ENCODE peak calls at places on chromosomes 13 and 19, in four cellular contexts. P is mesothelial cell of epicardium, J is AG10803, F is IMR-90. O is an unnamed sample.

GRCh38 chr19:4124638-4125037 is 716 bp upstream of the MAP2K2 start:
- DNase-seq in J (no peak), F (no peak), P (no peak), O (no peak)

GRCh38 chr19:32735936-32736335 is 16.4 kb downstream of the TDRD12 start:
- DNase-seq in J (no peak), P (no peak), F (no peak), O (no peak)

GRCh38 chr19:18418034-18418724 is 1.0 kb upstream of the SSBP4 start:
- DNase-seq in J (no peak), F (no peak), P (no peak), O (no peak)

GRCh38 chr13:98890186-98890585 is 87.7 kb downstream of the DOCK9 start:
- DNase-seq in J (peak), F (peak), P (no peak), O (no peak)

GRCh38 chr19:13234518-13234917 is 84.3 kb downstream of the IER2 start:
- DNase-seq in P (no peak), J (peak), F (no peak), O (no peak)

GRCh38 chr13:65605386-65605785 is 1624.8 kb downstream of the PCDH9 start:
- DNase-seq in P (no peak), F (peak), J (no peak), O (no peak)

GRCh38 chr19:10991521-10992081 is 30.8 kb downstream of the SMARCA4 start:
- DNase-seq in P (no peak), J (no peak), F (no peak), O (no peak)

GRCh38 chr19:21335721-21336120 is 6.5 kb upstream of the ZNF708 start:
- DNase-seq in F (no peak), J (no peak), P (no peak), O (no peak)

GRCh38 chr19:38736036-38736412 is 8.2 kb downstream of the CAPN12 start:
- DNase-seq in J (peak), P (no peak), F (no peak), O (no peak)

GRCh38 chr13:110559429-110559943 is 2.0 kb downstream of the RAB20 start:
- DNase-seq in P (no peak), F (peak), J (peak), O (no peak)

GRCh38 chr13:86185636-86186035 is 386.4 kb upstream of the SLITRK6 start:
- DNase-seq in F (no peak), J (no peak), P (no peak), O (no peak)

GRCh38 chr13:77752512-77753069 is 55.1 kb downstream of the SLAIN1 start:
- DNase-seq in P (no peak), F (no peak), J (no peak), O (no peak)

GRCh38 chr13:51286135-51287002 is 53.1 kb upstream of the SERPINE3 start:
- DNase-seq in P (peak), J (peak), F (peak), O (peak)

GRCh38 chr19:55703790-55704215 is 28.8 kb downstream of the EPN1 start:
- DNase-seq in J (peak), P (no peak), F (no peak), O (no peak)

GRCh38 chr19:55705972-55706371 is 30.9 kb downstream of the EPN1 start:
- DNase-seq in J (no peak), F (no peak), P (no peak), O (no peak)

GRCh38 chr19:55700813-55701212 is 25.8 kb downstream of the EPN1 start:
- DNase-seq in J (no peak), P (no peak), F (no peak), O (no peak)

GRCh38 chr19:55702131-55702627 is 27.2 kb downstream of the EPN1 start:
- DNase-seq in J (no peak), P (no peak), F (no peak), O (no peak)

GRCh38 chr19:55704494-55705245 is 29.6 kb downstream of the EPN1 start:
- DNase-seq in P (no peak), J (no peak), F (no peak), O (no peak)
- TF ChIP-seq CTCF in P (no peak), J (no peak), F (no peak), O (no peak)

GRCh38 chr19:35032356-35032865 is 2.1 kb downstream of the SCN1B start:
- DNase-seq in F (no peak), J (no peak), P (no peak), O (no peak)

GRCh38 chr19:35031072-35031881 is 1.0 kb downstream of the SCN1B start:
- DNase-seq in J (peak), F (peak), P (no peak), O (no peak)

GRCh38 chr19:35034005-35034502 is 3.8 kb downstream of the SCN1B start:
- DNase-seq in P (no peak), F (no peak), J (no peak), O (no peak)

GRCh38 chr19:35034588-35035382 is 4.5 kb downstream of the SCN1B start:
- DNase-seq in J (no peak), F (no peak), P (no peak), O (no peak)

GRCh38 chr19:35033067-35034004 is 3.1 kb downstream of the SCN1B start:
- DNase-seq in F (no peak), P (no peak), J (no peak), O (no peak)
- TF ChIP-seq CTCF in F (no peak), P (no peak), J (no peak), O (no peak)

GRCh38 chr13:35694031-35694430 is 217.5 kb upstream of the MAB21L1 start:
- DNase-seq in F (no peak), J (no peak), P (no peak), O (no peak)

GRCh38 chr13:35693142-35693784 is 216.8 kb upstream of the MAB21L1 start:
- DNase-seq in F (peak), P (no peak), J (no peak), O (no peak)

GRCh38 chr13:35694549-35695233 is 218.2 kb upstream of the MAB21L1 start:
- DNase-seq in J (no peak), P (no peak), F (no peak), O (no peak)

GRCh38 chr13:35687336-35687735 is 210.8 kb upstream of the MAB21L1 start:
- DNase-seq in J (no peak), P (no peak), F (no peak), O (no peak)

DNA sequence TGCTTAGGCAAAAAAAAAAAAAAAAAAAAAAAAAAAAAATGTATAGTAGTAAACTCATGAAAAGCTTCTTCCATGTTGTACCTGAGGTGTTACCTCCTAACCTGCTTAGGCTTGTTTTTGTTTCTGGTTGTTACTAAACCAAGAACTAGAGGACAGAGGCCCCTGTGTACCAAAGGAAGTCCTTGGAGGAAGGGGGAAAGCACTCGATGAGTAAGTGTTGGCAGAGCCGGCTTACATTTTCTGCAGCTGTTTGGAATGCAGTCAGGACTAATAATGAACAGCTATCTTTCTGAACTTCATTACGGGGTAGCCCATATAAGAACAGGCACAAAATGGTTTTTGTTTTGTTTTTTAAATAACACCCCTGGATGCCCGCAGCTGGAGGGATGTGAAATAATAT is 214.1 kb upstream of the MAB21L1 start:
- DNase-seq in F (peak), J (peak), P (no peak), O (no peak)
- TF ChIP-seq CTCF in F (no peak), J (no peak), P (no peak), O (no peak)

GRCh38 chr19:41341669-41342490 is 11.8 kb downstream of the TGFB1 start:
- DNase-seq in J (no peak), F (no peak), P (no peak), O (no peak)
- TF ChIP-seq CTCF in J (no peak), F (no peak), P (no peak), O (no peak)

GRCh38 chr19:6911523-6911922 is 24.1 kb downstream of the ADGRE1 start:
- DNase-seq in J (no peak), P (no peak), F (no peak), O (no peak)
- TF ChIP-seq CTCF in J (no peak), P (no peak), F (no peak), O (no peak)

GRCh38 chr19:2602391-2603181 is 99.9 kb downstream of the GNG7 start:
- DNase-seq in J (peak), F (peak), P (no peak), O (no peak)
- TF ChIP-seq CTCF in J (peak), F (no peak), P (no peak), O (no peak)

DNA sequence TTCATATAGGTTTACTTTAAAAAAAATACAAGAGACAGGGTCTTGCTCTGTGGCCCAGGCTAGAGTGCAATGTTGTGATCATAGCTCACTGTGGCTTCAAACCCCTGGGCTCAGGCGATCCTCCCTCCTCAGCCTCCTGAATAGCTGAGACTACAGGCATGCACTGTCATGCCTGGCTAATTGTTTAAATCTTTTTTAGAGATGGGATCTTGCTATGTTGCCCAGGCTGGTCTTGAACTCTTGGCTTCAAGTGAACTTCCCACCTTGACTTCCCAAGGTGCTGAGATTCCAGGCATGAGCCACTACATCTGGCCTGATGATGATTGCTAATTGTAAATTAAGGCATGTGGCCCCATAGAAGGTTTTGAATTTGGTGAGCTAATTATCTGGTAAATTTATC is 35.4 kb upstream of the ADGRE1 start:
- DNase-seq in J (no peak), P (no peak), F (no peak), O (no peak)
- TF ChIP-seq CTCF in J (no peak), P (no peak), F (no peak), O (no peak)

GRCh38 chr13:49498211-49498610 is 2.5 kb downstream of the PHF11 start:
- DNase-seq in F (no peak), J (no peak), P (no peak), O (no peak)

GRCh38 chr13:49499889-49500660 is 4.3 kb downstream of the PHF11 start:
- DNase-seq in J (peak), P (no peak), F (peak), O (no peak)

GRCh38 chr13:49497272-49497671 is 1.5 kb downstream of the PHF11 start:
- DNase-seq in J (no peak), F (no peak), P (no peak), O (no peak)

GRCh38 chr13:49494645-49495044 is 1.1 kb upstream of the PHF11 start:
- DNase-seq in P (no peak), F (no peak), J (no peak), O (no peak)

DNA sequence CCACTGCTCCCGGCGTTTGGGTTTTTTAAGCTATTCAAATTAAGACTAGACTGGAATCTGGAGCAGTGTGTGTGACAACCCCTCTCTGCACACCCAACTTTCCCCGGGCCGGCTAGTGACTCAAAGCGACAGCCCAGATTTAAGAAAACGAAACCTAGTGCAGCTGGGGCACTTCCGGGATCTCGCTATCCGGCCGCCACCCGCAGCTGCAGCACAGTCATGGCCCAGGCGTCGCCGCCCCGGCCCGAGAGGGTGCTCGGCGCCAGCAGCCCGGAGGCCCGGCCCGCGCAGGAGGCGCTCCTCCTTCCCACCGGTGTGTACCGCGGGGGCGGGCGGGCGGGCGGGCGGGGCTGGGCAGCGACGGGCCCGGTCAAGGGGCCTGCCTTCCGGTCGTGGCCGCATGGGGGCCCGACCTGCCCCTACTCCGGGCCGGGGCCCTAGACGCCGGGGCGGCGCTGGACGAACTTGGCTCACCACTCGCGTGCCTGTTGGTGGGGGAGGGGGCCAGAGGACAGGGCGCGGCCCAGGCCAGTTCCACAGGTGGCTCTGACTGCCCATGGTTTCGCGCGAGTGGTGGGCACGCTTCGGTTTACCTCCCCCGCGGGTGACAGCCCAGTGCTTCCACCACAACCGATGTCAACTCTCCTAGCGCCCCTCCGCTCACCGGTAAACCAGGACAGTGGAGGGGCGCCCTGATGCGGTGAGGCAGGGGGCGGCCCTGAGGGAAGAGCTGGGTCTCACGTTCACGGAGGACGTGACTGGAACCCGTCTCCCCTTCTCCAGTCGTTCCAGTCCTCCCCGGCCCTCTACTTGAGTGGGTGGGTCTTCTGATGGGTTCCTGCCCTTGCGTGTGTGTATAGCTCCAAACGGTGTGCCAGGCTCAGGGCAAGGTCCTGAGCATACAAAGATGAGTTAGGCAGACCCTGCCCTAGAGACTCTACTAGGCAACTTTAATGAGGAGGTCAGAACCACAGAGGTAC is at the start of gene PHF11:
- DNase-seq in J (peak), F (peak), P (peak), O (peak)
- TF ChIP-seq CTCF in J (no peak), F (no peak), P (no peak), O (peak)

GRCh38 chr13:69324109-69324886 is 783.3 kb upstream of the ATXN8OS start:
- DNase-seq in J (no peak), F (no peak), P (no peak), O (no peak)
- TF ChIP-seq CTCF in J (no peak), F (no peak), P (peak), O (peak)

GRCh38 chr19:14425696-14426138 is 6.6 kb upstream of the DDX39A start:
- DNase-seq in F (peak), P (no peak), J (no peak), O (no peak)
- TF ChIP-seq CTCF in F (no peak), P (no peak), J (no peak), O (no peak)